ENCODE peak calls at places on chromosomes 4 and X, in five cellular contexts. B, S, X, A and W are unnamed samples.
A peak's percentile ranks its signal among the peaks of the same experiment; 100 is the strongest.

GRCh38 chr4:156677136-156677535 is 294.5 kb downstream of the PDGFC start:
- DNase-seq in B (no peak), S (no peak), X (no peak), A (peak; percentile 70), W (peak; percentile 17)

GRCh38 chr4:174775366-174775765 is 53.7 kb downstream of the GLRA3 start:
- DNase-seq in B (no peak), S (no peak), X (no peak), A (peak; percentile 27), W (no peak)

GRCh38 chr4:28469886-28470285 is 1609.2 kb downstream of the STIM2 start:
- DNase-seq in B (no peak), S (no peak), X (no peak), A (no peak), W (no peak)

GRCh38 chr4:80781436-80781835 is 249.1 kb upstream of the BMP3 start:
- DNase-seq in B (no peak), S (no peak), X (no peak), A (no peak), W (no peak)

GRCh38 chr4:174138616-174139015 is 144.9 kb downstream of the FBXO8 start:
- DNase-seq in B (no peak), S (no peak), X (no peak), A (no peak), W (no peak)

GRCh38 chr4:177907736-177908424 is 465.6 kb upstream of the AGA start:
- DNase-seq in B (no peak), S (no peak), X (no peak), A (peak; percentile 90), W (peak; percentile 16)

GRCh38 chr4:140887467-140887866 is 131.3 kb upstream of the TBC1D9 start:
- DNase-seq in B (no peak), S (no peak), X (no peak), A (no peak), W (no peak)

GRCh38 chr4:94561249-94562024 is 109.7 kb downstream of the PDLIM5 start:
- DNase-seq in B (no peak), S (no peak), X (no peak), A (no peak), W (no peak)

GRCh38 chr4:41256740-41257256 is at the start of gene UCHL1:
- DNase-seq in B (peak; percentile 26), S (peak; percentile 96), X (peak; percentile 25), A (peak; percentile 98), W (no peak)

GRCh38 chr4:141815646-141816045 is 179.3 kb downstream of the IL15 start:
- DNase-seq in B (no peak), S (no peak), X (no peak), A (no peak), W (no peak)

GRCh38 chr4:107718351-107718965 is 1.6 kb downstream of the PAPSS1 start:
- DNase-seq in B (no peak), S (no peak), X (no peak), A (no peak), W (no peak)

GRCh38 chr4:15525080-15525479 is 55.4 kb downstream of the CC2D2A start:
- DNase-seq in B (no peak), S (no peak), X (no peak), A (peak; percentile 51), W (peak; percentile 51)

GRCh38 chr4:169640261-169640880 is 20.0 kb downstream of the CLCN3 start:
- DNase-seq in B (no peak), S (no peak), X (no peak), A (no peak), W (no peak)

GRCh38 chrX:136115124-136115908 is 32.0 kb upstream of the FHL1 start:
- DNase-seq in B (no peak), S (no peak), X (no peak), A (no peak), W (no peak)

GRCh38 chr4:139508581-139509237 is 47.3 kb downstream of the SETD7 start:
- DNase-seq in B (no peak), S (no peak), X (no peak), A (no peak), W (no peak)

GRCh38 chr4:186304816-186305520 is 39.0 kb downstream of the F11 start:
- DNase-seq in B (no peak), S (no peak), X (no peak), A (peak; percentile 70), W (no peak)

GRCh38 chr4:36011381-36011780 is 232.9 kb downstream of the ARAP2 start:
- DNase-seq in B (no peak), S (no peak), X (no peak), A (peak; percentile 88), W (no peak)

GRCh38 chr4:39410415-39410814 is 3.7 kb downstream of the KLB start:
- DNase-seq in B (no peak), S (no peak), X (no peak), A (no peak), W (no peak)

GRCh38 chrX:107629533-107629909 is 1.2 kb downstream of the PRPS1 start:
- DNase-seq in B (no peak), S (no peak), X (no peak), A (peak; percentile 58), W (no peak)

GRCh38 chr4:2672082-2672481 is 84.1 kb downstream of the TNIP2 start:
- DNase-seq in B (no peak), S (no peak), X (no peak), A (no peak), W (no peak)

GRCh38 chr4:146585761-146586333 is 52.8 kb upstream of the POU4F2 start:
- DNase-seq in B (no peak), S (no peak), X (no peak), A (no peak), W (no peak)

GRCh38 chr4:52822583-52823477 is 39.3 kb upstream of the RASL11B start:
- DNase-seq in B (no peak), S (no peak), X (no peak), A (no peak), W (no peak)

GRCh38 chrX:71052721-71053120 is 15.4 kb downstream of the SNX12 start:
- DNase-seq in B (no peak), S (no peak), X (no peak), A (no peak), W (no peak)
- H3K27ac ChIP-seq in B (no peak overlapping the region), S (no peak overlapping the region), X (no peak overlapping the region), A (no peak overlapping the region), W (no peak overlapping the region)

DNA sequence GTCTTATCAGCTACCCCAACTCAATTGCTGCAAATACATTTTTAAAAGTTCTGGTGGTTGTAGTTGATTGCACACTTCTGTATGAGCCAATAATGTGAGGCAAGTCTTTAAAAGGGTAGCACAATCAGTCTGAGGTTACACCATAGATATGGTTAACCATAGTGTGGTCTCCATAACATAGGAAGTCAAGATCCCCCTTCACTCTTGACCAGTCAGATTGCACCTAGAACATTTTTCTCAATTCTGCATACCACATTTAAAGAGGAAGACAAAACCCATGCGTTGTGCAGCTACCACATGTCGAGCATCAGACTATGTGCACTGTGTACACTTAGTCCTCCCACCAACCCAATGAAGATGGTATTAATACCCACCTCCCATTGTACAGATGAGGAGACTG is 26.5 kb upstream of the CYBB start:
- DNase-seq in B (no peak), S (no peak), X (no peak), A (no peak), W (peak; percentile 25)
- H3K27ac ChIP-seq in B (no peak overlapping the region), S (no peak overlapping the region), X (no peak overlapping the region), A (no peak overlapping the region), W (no peak overlapping the region)

GRCh38 chr4:57081651-57082349 is 28.4 kb downstream of the IGFBP7 start:
- DNase-seq in B (no peak), S (peak; percentile 48), X (no peak), A (peak; percentile 86), W (no peak)
- H3K27ac ChIP-seq in B (peak overlapping the region; percentile 77), S (peak overlapping the region; percentile 66), X (peak overlapping the region; percentile 75), A (peak overlapping the region; percentile 84), W (peak overlapping the region; percentile 89)

GRCh38 chrX:13697976-13698375 is 9.0 kb downstream of the RAB9A start:
- DNase-seq in B (no peak), S (no peak), X (no peak), A (no peak), W (no peak)
- H3K27ac ChIP-seq in B (no peak overlapping the region), S (no peak overlapping the region), X (no peak overlapping the region), A (no peak overlapping the region), W (peak overlapping the region; percentile 24)

DNA sequence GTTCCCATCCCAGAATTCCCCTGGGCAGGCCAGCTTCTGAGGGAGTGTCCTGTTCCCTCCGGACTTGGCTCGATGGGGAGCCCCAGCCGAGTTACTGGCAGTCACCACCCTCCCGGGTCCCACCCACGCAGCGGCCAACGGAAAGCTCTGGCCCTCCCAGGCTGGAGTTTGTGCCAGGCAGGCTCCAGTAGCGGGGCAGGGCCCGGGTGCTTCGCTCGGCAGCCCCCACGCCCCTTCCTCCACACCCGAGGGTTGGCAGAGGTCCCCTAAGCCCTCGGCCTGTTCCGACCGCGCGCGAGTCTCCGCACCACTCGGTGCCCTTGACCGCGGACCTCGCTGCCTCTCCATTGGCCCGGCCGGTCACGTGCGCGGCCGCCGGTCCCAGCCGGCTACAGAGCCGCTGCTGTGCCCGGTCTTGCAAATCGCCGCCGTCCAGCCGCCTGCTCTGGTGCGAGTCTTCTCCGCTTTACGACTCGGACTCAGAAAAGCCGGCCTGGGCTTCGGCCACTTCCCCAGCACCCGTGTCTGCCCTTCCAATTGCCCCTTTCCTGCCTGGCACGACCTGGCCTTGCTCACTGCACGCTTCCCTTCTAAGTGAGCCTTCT is 20.8 kb upstream of the MTM1 start:
- DNase-seq in B (peak; percentile 66), S (peak; percentile 63), X (peak; percentile 66), A (peak; percentile 61), W (peak; percentile 41)
- H3K27ac ChIP-seq in B (peak overlapping the region; percentile 77), S (no peak overlapping the region), X (peak overlapping the region; percentile 82), A (no peak overlapping the region), W (peak overlapping the region; percentile 69)

GRCh38 chr4:158801677-158802076 is 32.9 kb downstream of the FNIP2 start:
- DNase-seq in B (no peak), S (no peak), X (no peak), A (no peak), W (no peak)

GRCh38 chr4:158801066-158801465 is 32.2 kb downstream of the FNIP2 start:
- DNase-seq in B (no peak), S (no peak), X (no peak), A (no peak), W (no peak)

GRCh38 chr4:158798062-158798461 is 29.2 kb downstream of the FNIP2 start:
- DNase-seq in B (no peak), S (no peak), X (no peak), A (no peak), W (no peak)

GRCh38 chr4:158799013-158799770 is 30.4 kb downstream of the FNIP2 start:
- DNase-seq in B (no peak), S (no peak), X (no peak), A (no peak), W (no peak)

DNA sequence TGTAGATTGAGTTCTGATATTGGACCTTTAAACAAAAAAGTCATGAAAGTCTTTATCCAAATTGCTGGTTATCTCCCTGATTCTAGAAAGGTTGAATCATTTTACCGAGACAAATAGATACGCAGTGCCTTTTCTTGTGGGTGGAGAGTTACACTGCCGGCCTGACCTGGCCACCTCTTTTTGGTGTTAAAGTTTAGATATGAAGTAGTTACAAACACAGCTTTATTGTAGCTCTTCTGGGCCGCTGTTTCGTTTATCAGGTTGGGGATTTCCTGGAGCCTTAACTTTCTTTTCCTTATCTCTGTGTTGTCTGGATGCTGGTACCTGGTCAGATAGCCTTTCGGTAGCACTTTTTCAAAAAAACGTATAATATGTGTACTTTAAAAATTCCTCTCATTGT is 31.0 kb downstream of the FNIP2 start:
- DNase-seq in B (no peak), S (no peak), X (no peak), A (peak; percentile 54), W (no peak)
- H3K27ac ChIP-seq in B (no peak overlapping the region), S (no peak overlapping the region), X (peak overlapping the region; percentile 48), A (no peak overlapping the region), W (no peak overlapping the region)